ENCODE peak calls at places on chromosomes 16 and 17, in seven cellular contexts. One of them, this sample, is unnamed. For H3K4me1, the result is how much of the 10 kb centered on the place peaks cover.

GRCh38 chr17:28335959-28336871 is 654 bp downstream of the TNFAIP1 start:
- DNase-seq in lower lobe of right lung: no peak
- DNase-seq in CD8-positive, alpha-beta T cell: no peak
- DNase-seq in heart left ventricle: peak
- DNase-seq in PC-3: peak
- DNase-seq in A673: peak
- DNase-seq in OCI-LY7: no peak
- DNase-seq in this sample: peak

GRCh38 chr17:56481654-56482053 is 111.8 kb upstream of the NOG start:
- DNase-seq in lower lobe of right lung: no peak
- DNase-seq in CD8-positive, alpha-beta T cell: no peak
- DNase-seq in heart left ventricle: no peak
- DNase-seq in PC-3: no peak
- DNase-seq in A673: no peak
- DNase-seq in OCI-LY7: no peak
- DNase-seq in this sample: no peak

GRCh38 chr16:30782486-30783279 is 4.3 kb downstream of the ZNF629 start:
- DNase-seq in lower lobe of right lung: no peak
- DNase-seq in CD8-positive, alpha-beta T cell: no peak
- DNase-seq in heart left ventricle: no peak
- DNase-seq in PC-3: no peak
- DNase-seq in A673: no peak
- DNase-seq in OCI-LY7: no peak
- DNase-seq in this sample: no peak

GRCh38 chr16:12758031-12758669 is 45.5 kb downstream of the CPPED1 start:
- DNase-seq in lower lobe of right lung: no peak
- DNase-seq in CD8-positive, alpha-beta T cell: no peak
- DNase-seq in heart left ventricle: no peak
- DNase-seq in PC-3: no peak
- DNase-seq in A673: no peak
- DNase-seq in OCI-LY7: no peak
- DNase-seq in this sample: no peak

GRCh38 chr16:83602797-83603735 is 204.7 kb upstream of the HSBP1 start:
- DNase-seq in lower lobe of right lung: no peak
- DNase-seq in CD8-positive, alpha-beta T cell: no peak
- DNase-seq in heart left ventricle: no peak
- DNase-seq in PC-3: no peak
- DNase-seq in A673: no peak
- DNase-seq in OCI-LY7: no peak
- DNase-seq in this sample: no peak

GRCh38 chr16:88442811-88443576 is 10.1 kb upstream of the ZFPM1 start:
- DNase-seq in lower lobe of right lung: peak
- DNase-seq in CD8-positive, alpha-beta T cell: peak
- DNase-seq in heart left ventricle: peak
- DNase-seq in PC-3: peak
- DNase-seq in A673: peak
- DNase-seq in OCI-LY7: peak
- DNase-seq in this sample: peak

GRCh38 chr17:56913000-56913866 is 616 bp downstream of the TRIM25 start:
- DNase-seq in lower lobe of right lung: no peak
- DNase-seq in CD8-positive, alpha-beta T cell: no peak
- DNase-seq in heart left ventricle: no peak
- DNase-seq in PC-3: peak
- DNase-seq in A673: no peak
- DNase-seq in OCI-LY7: peak
- DNase-seq in this sample: peak

GRCh38 chr16:77869997-77870813 is 81.8 kb downstream of the VAT1L start:
- DNase-seq in lower lobe of right lung: no peak
- DNase-seq in CD8-positive, alpha-beta T cell: no peak
- DNase-seq in heart left ventricle: no peak
- DNase-seq in PC-3: no peak
- DNase-seq in A673: peak
- DNase-seq in OCI-LY7: no peak
- DNase-seq in this sample: no peak

GRCh38 chr16:67459066-67459857 is 21.7 kb downstream of the ATP6V0D1 start:
- DNase-seq in lower lobe of right lung: peak
- DNase-seq in CD8-positive, alpha-beta T cell: no peak
- DNase-seq in heart left ventricle: no peak
- DNase-seq in PC-3: no peak
- DNase-seq in A673: no peak
- DNase-seq in OCI-LY7: no peak
- DNase-seq in this sample: no peak

GRCh38 chr16:88453621-88454314 is 688 bp downstream of the ZFPM1 start:
- DNase-seq in lower lobe of right lung: no peak
- DNase-seq in CD8-positive, alpha-beta T cell: peak
- DNase-seq in heart left ventricle: no peak
- DNase-seq in PC-3: no peak
- DNase-seq in A673: peak
- DNase-seq in OCI-LY7: peak
- DNase-seq in this sample: no peak

GRCh38 chr17:15384142-15384803 is 42.9 kb upstream of the TEKT3 start:
- DNase-seq in lower lobe of right lung: no peak
- DNase-seq in CD8-positive, alpha-beta T cell: no peak
- DNase-seq in heart left ventricle: peak
- DNase-seq in PC-3: no peak
- DNase-seq in A673: no peak
- DNase-seq in OCI-LY7: no peak
- DNase-seq in this sample: peak

GRCh38 chr16:53849585-53849984 is 145.6 kb downstream of the FTO start:
- DNase-seq in lower lobe of right lung: no peak
- DNase-seq in CD8-positive, alpha-beta T cell: no peak
- DNase-seq in heart left ventricle: no peak
- DNase-seq in PC-3: no peak
- DNase-seq in A673: no peak
- DNase-seq in OCI-LY7: peak
- DNase-seq in this sample: no peak

GRCh38 chr17:49959183-49959935 is 9.6 kb upstream of the DLX4 start:
- DNase-seq in lower lobe of right lung: no peak
- DNase-seq in CD8-positive, alpha-beta T cell: no peak
- DNase-seq in heart left ventricle: no peak
- DNase-seq in PC-3: peak
- DNase-seq in A673: no peak
- DNase-seq in OCI-LY7: no peak
- DNase-seq in this sample: no peak

GRCh38 chr17:11813278-11813677 is 184.0 kb downstream of the ZNF18 start:
- DNase-seq in lower lobe of right lung: no peak
- DNase-seq in CD8-positive, alpha-beta T cell: no peak
- DNase-seq in heart left ventricle: no peak
- DNase-seq in PC-3: no peak
- DNase-seq in A673: no peak
- DNase-seq in OCI-LY7: no peak
- DNase-seq in this sample: no peak

GRCh38 chr16:57738844-57739243 is 3.3 kb downstream of the KATNB1 start:
- DNase-seq in lower lobe of right lung: no peak
- DNase-seq in CD8-positive, alpha-beta T cell: no peak
- DNase-seq in heart left ventricle: no peak
- DNase-seq in PC-3: no peak
- DNase-seq in A673: no peak
- DNase-seq in OCI-LY7: no peak
- DNase-seq in this sample: no peak

GRCh38 chr17:21689604-21690003 is 2.7 kb upstream of the KCNJ18 start:
- DNase-seq in lower lobe of right lung: no peak
- DNase-seq in CD8-positive, alpha-beta T cell: no peak
- DNase-seq in heart left ventricle: no peak
- DNase-seq in PC-3: peak
- DNase-seq in A673: no peak
- DNase-seq in OCI-LY7: no peak
- DNase-seq in this sample: peak

GRCh38 chr17:68740555-68741447 is 139.6 kb upstream of the FAM20A start:
- DNase-seq in lower lobe of right lung: no peak
- DNase-seq in CD8-positive, alpha-beta T cell: no peak
- DNase-seq in heart left ventricle: no peak
- DNase-seq in PC-3: no peak
- DNase-seq in A673: peak
- DNase-seq in OCI-LY7: no peak
- DNase-seq in this sample: no peak

GRCh38 chr17:42843358-42843934 is 934 bp upstream of the AOC2 start:
- DNase-seq in lower lobe of right lung: no peak
- DNase-seq in CD8-positive, alpha-beta T cell: no peak
- DNase-seq in heart left ventricle: peak
- DNase-seq in PC-3: peak
- DNase-seq in A673: peak
- DNase-seq in OCI-LY7: peak
- DNase-seq in this sample: no peak

GRCh38 chr17:45814622-45815606 is 29.8 kb upstream of the SPPL2C start:
- DNase-seq in lower lobe of right lung: no peak
- DNase-seq in CD8-positive, alpha-beta T cell: no peak
- DNase-seq in heart left ventricle: no peak
- DNase-seq in PC-3: no peak
- DNase-seq in A673: no peak
- DNase-seq in OCI-LY7: no peak
- DNase-seq in this sample: no peak

GRCh38 chr17:4492762-4493561 is 5.7 kb upstream of the SPNS2 start:
- DNase-seq in lower lobe of right lung: no peak
- DNase-seq in CD8-positive, alpha-beta T cell: peak
- DNase-seq in heart left ventricle: no peak
- DNase-seq in PC-3: peak
- DNase-seq in A673: peak
- DNase-seq in OCI-LY7: peak
- DNase-seq in this sample: no peak

GRCh38 chr16:67110136-67110847 is 551 bp downstream of the PHAF1 start:
- DNase-seq in lower lobe of right lung: no peak
- DNase-seq in CD8-positive, alpha-beta T cell: no peak
- DNase-seq in heart left ventricle: no peak
- DNase-seq in PC-3: no peak
- DNase-seq in A673: no peak
- DNase-seq in OCI-LY7: peak
- DNase-seq in this sample: no peak

GRCh38 chr17:12055889-12056288 is 35.2 kb downstream of the MAP2K4 start:
- DNase-seq in lower lobe of right lung: no peak
- DNase-seq in CD8-positive, alpha-beta T cell: no peak
- DNase-seq in heart left ventricle: no peak
- DNase-seq in PC-3: no peak
- DNase-seq in A673: no peak
- DNase-seq in OCI-LY7: no peak
- DNase-seq in this sample: no peak

GRCh38 chr17:979539-980405 is at the start of gene NXN:
- DNase-seq in lower lobe of right lung: peak
- DNase-seq in CD8-positive, alpha-beta T cell: peak
- DNase-seq in heart left ventricle: peak
- DNase-seq in PC-3: peak
- DNase-seq in A673: peak
- DNase-seq in OCI-LY7: peak
- DNase-seq in this sample: peak

GRCh38 chr17:11885051-11885450 is 112.2 kb downstream of the ZNF18 start:
- DNase-seq in lower lobe of right lung: no peak
- DNase-seq in CD8-positive, alpha-beta T cell: no peak
- DNase-seq in heart left ventricle: no peak
- DNase-seq in PC-3: no peak
- DNase-seq in A673: no peak
- DNase-seq in OCI-LY7: no peak
- DNase-seq in this sample: no peak

GRCh38 chr17:10210151-10210574 is 11.8 kb upstream of the GAS7 start:
- DNase-seq in lower lobe of right lung: no peak
- DNase-seq in CD8-positive, alpha-beta T cell: no peak
- DNase-seq in heart left ventricle: no peak
- DNase-seq in PC-3: peak
- DNase-seq in A673: no peak
- DNase-seq in OCI-LY7: no peak
- DNase-seq in this sample: no peak

GRCh38 chr16:23327836-23328235 is 25.7 kb downstream of the SCNN1B start:
- DNase-seq in lower lobe of right lung: no peak
- DNase-seq in CD8-positive, alpha-beta T cell: no peak
- DNase-seq in heart left ventricle: no peak
- DNase-seq in PC-3: no peak
- DNase-seq in A673: no peak
- DNase-seq in OCI-LY7: no peak
- DNase-seq in this sample: no peak

GRCh38 chr17:28395968-28396367 is 10.0 kb downstream of the SLC46A1 start:
- DNase-seq in lower lobe of right lung: no peak
- DNase-seq in CD8-positive, alpha-beta T cell: no peak
- DNase-seq in heart left ventricle: no peak
- DNase-seq in PC-3: no peak
- DNase-seq in A673: no peak
- DNase-seq in OCI-LY7: no peak
- DNase-seq in this sample: no peak

GRCh38 chr16:82681592-82681991 is 54.8 kb downstream of the CDH13 start:
- DNase-seq in lower lobe of right lung: no peak
- DNase-seq in CD8-positive, alpha-beta T cell: no peak
- DNase-seq in heart left ventricle: no peak
- DNase-seq in PC-3: peak
- DNase-seq in A673: no peak
- DNase-seq in OCI-LY7: no peak
- DNase-seq in this sample: no peak

GRCh38 chr17:79907855-79908254 is 68.6 kb upstream of the CBX4 start:
- DNase-seq in lower lobe of right lung: peak
- DNase-seq in CD8-positive, alpha-beta T cell: no peak
- DNase-seq in heart left ventricle: no peak
- DNase-seq in PC-3: no peak
- DNase-seq in A673: peak
- DNase-seq in OCI-LY7: no peak
- DNase-seq in this sample: no peak

GRCh38 chr17:82898976-82899514 is 59.2 kb upstream of the ZNF750 start:
- DNase-seq in lower lobe of right lung: peak
- DNase-seq in CD8-positive, alpha-beta T cell: no peak
- DNase-seq in heart left ventricle: no peak
- DNase-seq in PC-3: no peak
- DNase-seq in A673: no peak
- DNase-seq in OCI-LY7: no peak
- DNase-seq in this sample: no peak
- H3K4me1 ChIP-seq in lower lobe of right lung: under half
- H3K4me1 ChIP-seq in CD8-positive, alpha-beta T cell: under half
- H3K4me1 ChIP-seq in heart left ventricle: under half
- H3K4me1 ChIP-seq in PC-3: under half
- H3K4me1 ChIP-seq in A673: under half
- H3K4me1 ChIP-seq in OCI-LY7: under half
- H3K4me1 ChIP-seq in this sample: under half

GRCh38 chr17:81987161-81987770 is 9.8 kb downstream of the ASPSCR1 start:
- DNase-seq in lower lobe of right lung: peak
- DNase-seq in CD8-positive, alpha-beta T cell: no peak
- DNase-seq in heart left ventricle: no peak
- DNase-seq in PC-3: no peak
- DNase-seq in A673: no peak
- DNase-seq in OCI-LY7: no peak
- DNase-seq in this sample: no peak
- TF ChIP-seq CTCF in lower lobe of right lung: no peak
- TF ChIP-seq CTCF in CD8-positive, alpha-beta T cell: no peak
- TF ChIP-seq CTCF in heart left ventricle: no peak
- TF ChIP-seq CTCF in PC-3: no peak
- TF ChIP-seq CTCF in A673: no peak
- TF ChIP-seq CTCF in OCI-LY7: no peak
- TF ChIP-seq CTCF in this sample: no peak

DNA sequence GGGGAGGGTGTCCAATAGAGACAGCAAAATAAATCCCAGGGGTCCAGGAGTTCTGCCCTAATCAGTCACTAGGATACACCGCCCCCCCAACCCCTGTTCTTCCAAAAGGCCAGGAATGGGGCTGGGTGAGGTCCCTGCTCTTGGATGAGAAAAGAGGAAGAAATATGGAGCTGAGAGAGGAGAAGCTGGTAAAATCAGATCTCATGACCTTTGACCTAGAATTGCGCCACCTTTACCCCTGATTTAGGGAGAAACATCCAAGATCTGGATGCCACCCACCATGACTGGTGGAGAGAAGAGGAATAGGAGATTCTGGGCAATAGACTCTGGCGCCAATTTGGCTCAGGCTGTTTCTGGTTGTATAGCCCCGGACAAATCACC is 707 bp upstream of the CACNB1 start:
- DNase-seq in lower lobe of right lung: no peak
- DNase-seq in CD8-positive, alpha-beta T cell: no peak
- DNase-seq in heart left ventricle: no peak
- DNase-seq in PC-3: no peak
- DNase-seq in A673: no peak
- DNase-seq in OCI-LY7: no peak
- DNase-seq in this sample: no peak
- H3K4me1 ChIP-seq in lower lobe of right lung: half or more
- H3K4me1 ChIP-seq in CD8-positive, alpha-beta T cell: half or more
- H3K4me1 ChIP-seq in heart left ventricle: half or more
- H3K4me1 ChIP-seq in PC-3: under half
- H3K4me1 ChIP-seq in A673: under half
- H3K4me1 ChIP-seq in OCI-LY7: half or more
- H3K4me1 ChIP-seq in this sample: under half

GRCh38 chr17:77146882-77147281 is 6.1 kb downstream of the SEC14L1 start:
- DNase-seq in lower lobe of right lung: peak
- DNase-seq in CD8-positive, alpha-beta T cell: no peak
- DNase-seq in heart left ventricle: peak
- DNase-seq in PC-3: no peak
- DNase-seq in A673: no peak
- DNase-seq in OCI-LY7: peak
- DNase-seq in this sample: no peak
- TF ChIP-seq CTCF in lower lobe of right lung: peak
- TF ChIP-seq CTCF in CD8-positive, alpha-beta T cell: no peak
- TF ChIP-seq CTCF in heart left ventricle: peak
- TF ChIP-seq CTCF in PC-3: no peak
- TF ChIP-seq CTCF in A673: no peak
- TF ChIP-seq CTCF in OCI-LY7: peak
- TF ChIP-seq CTCF in this sample: no peak

This sample was measured in sigmoid colon.